ENCODE peak calls at places on chromosomes 3 and 15, in four cellular contexts. A, M, B and E are unnamed samples.

GRCh38 chr15:32677238-32677750 is 35.8 kb downstream of the SCG5 start:
- DNase-seq in A (no peak), M (peak), B (no peak), E (no peak)

GRCh38 chr3:167941234-167941995 is 154.3 kb downstream of the GOLIM4 start:
- DNase-seq in A (peak), M (no peak), B (peak), E (no peak)

GRCh38 chr3:45127130-45127822 is 18.9 kb downstream of the CDCP1 start:
- DNase-seq in A (no peak), M (no peak), B (no peak), E (no peak)

GRCh38 chr3:78737988-78738387 is 1029.8 kb downstream of the ROBO1 start:
- DNase-seq in A (peak), M (no peak), B (no peak), E (no peak)

GRCh38 chr3:194985031-194985578 is 285.9 kb downstream of the XXYLT1 start:
- DNase-seq in A (peak), M (peak), B (peak), E (no peak)

GRCh38 chr3:18225709-18226108 is 199.4 kb downstream of the SATB1 start:
- DNase-seq in A (no peak), M (no peak), B (no peak), E (no peak)

GRCh38 chr3:172846706-172847105 is 96.2 kb downstream of the ECT2 start:
- DNase-seq in A (no peak), M (no peak), B (no peak), E (no peak)

GRCh38 chr3:57758686-57759085 is 2.6 kb downstream of the SLMAP start:
- DNase-seq in A (no peak), M (no peak), B (no peak), E (no peak)

GRCh38 chr3:190073264-190073663 is 47.4 kb downstream of the P3H2 start:
- DNase-seq in A (no peak), M (no peak), B (no peak), E (no peak)

GRCh38 chr3:39657775-39658174 is 151.6 kb upstream of the MYRIP start:
- DNase-seq in A (no peak), M (no peak), B (no peak), E (no peak)

GRCh38 chr3:159882784-159883779 is 105.6 kb upstream of the IL12A start:
- DNase-seq in A (no peak), M (no peak), B (peak), E (no peak)

GRCh38 chr15:80031841-80032240 is 27.6 kb upstream of the ZFAND6 start:
- DNase-seq in A (peak), M (no peak), B (no peak), E (no peak)

GRCh38 chr15:27790270-27790669 is 308.8 kb downstream of the OCA2 start:
- DNase-seq in A (no peak), M (no peak), B (no peak), E (no peak)

GRCh38 chr3:188350956-188351355 is 197.0 kb downstream of the LPP start:
- DNase-seq in A (no peak), M (no peak), B (no peak), E (no peak)

GRCh38 chr15:42107483-42107882 is 13.1 kb upstream of the PLA2G4D start:
- DNase-seq in A (no peak), M (no peak), B (no peak), E (no peak)

GRCh38 chr3:9976736-9977709 is 9.6 kb downstream of the EMC3 start:
- DNase-seq in A (peak), M (peak), B (peak), E (no peak)

GRCh38 chr3:72336821-72337479 is 511.3 kb downstream of the SHQ1 start:
- DNase-seq in A (peak), M (no peak), B (peak), E (no peak)

GRCh38 chr3:88991496-88991895 is 115.9 kb upstream of the EPHA3 start:
- DNase-seq in A (no peak), M (no peak), B (no peak), E (no peak)

GRCh38 chr15:31175484-31175883 is 74.0 kb upstream of the TRPM1 start:
- DNase-seq in A (no peak), M (no peak), B (no peak), E (peak)

GRCh38 chr15:31173790-31174450 is 72.4 kb upstream of the TRPM1 start:
- DNase-seq in A (no peak), M (no peak), B (no peak), E (peak)

GRCh38 chr15:31177936-31178335 is 76.4 kb upstream of the TRPM1 start:
- DNase-seq in A (no peak), M (no peak), B (no peak), E (no peak)

GRCh38 chr15:31178705-31179104 is 77.2 kb upstream of the TRPM1 start:
- DNase-seq in A (no peak), M (no peak), B (no peak), E (no peak)

GRCh38 chr15:31179683-31180082 is 78.2 kb upstream of the TRPM1 start:
- DNase-seq in A (no peak), M (no peak), B (no peak), E (no peak)
- TF ChIP-seq CTCF in A (no peak), M (no peak), B (peak), E (no peak)

GRCh38 chr15:78149068-78149804 is at the start of gene IDH3A:
- DNase-seq in A (peak), M (peak), B (peak), E (peak)
- TF ChIP-seq CTCF in A (no peak), M (no peak), B (no peak), E (no peak)

DNA sequence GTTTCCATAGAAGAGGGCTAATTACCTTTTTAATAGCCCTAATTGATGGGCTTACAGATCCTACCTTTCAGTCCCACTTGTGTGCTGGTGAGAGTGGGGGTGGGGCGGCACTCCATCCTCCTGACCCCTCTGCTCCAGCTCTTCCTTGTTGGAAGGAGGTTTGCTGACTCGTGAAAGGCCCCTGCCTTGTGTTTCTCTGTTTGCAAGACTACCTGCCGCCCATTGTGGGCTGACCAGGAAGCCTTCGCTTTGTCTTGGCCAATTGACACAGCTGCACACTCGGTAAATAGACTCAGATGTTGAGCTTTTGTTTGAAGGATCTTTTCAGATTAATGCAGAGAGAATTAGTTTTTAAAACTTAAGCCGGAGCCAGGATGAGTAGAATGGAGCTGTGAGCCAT is 197.3 kb upstream of the HES1 start:
- DNase-seq in A (no peak), M (no peak), B (no peak), E (no peak)
- TF ChIP-seq CTCF in A (no peak), M (no peak), B (no peak), E (no peak)

DNA sequence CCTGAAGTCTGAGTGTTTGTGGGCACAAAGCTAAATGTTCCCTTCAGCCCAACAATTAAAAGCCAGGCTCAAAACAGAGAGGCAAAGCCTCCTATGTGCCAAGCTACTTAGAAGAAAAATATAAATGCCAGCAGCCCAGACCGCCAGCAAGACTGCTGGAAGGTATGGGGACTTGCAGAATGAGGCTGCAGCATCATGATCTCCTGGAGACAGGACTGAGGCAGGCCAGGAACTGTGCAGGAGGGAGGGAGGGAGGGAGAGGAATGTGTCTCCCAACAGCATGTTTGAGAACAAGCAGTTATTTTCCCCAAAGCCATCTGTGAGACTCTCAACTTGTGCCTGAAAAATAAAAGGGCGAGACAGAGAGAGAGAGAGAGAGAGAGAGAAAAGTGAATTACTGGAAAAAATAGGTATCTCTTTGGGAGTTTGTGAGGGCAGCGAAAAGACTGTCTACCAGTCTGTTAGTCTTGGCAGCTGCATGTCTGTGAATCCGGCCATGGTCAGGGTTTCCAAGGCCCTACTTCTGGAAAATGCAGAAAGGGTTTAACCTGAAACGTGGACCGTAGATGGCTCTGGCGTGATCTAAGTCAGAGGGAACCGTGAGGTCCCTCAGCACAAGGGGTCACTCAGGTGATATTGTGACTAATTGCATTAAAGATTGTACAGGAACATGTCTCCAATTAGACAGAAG is 139.7 kb upstream of the COL8A1 start:
- DNase-seq in A (no peak), M (no peak), B (peak), E (no peak)
- TF ChIP-seq CTCF in A (no peak), M (no peak), B (peak), E (no peak)

DNA sequence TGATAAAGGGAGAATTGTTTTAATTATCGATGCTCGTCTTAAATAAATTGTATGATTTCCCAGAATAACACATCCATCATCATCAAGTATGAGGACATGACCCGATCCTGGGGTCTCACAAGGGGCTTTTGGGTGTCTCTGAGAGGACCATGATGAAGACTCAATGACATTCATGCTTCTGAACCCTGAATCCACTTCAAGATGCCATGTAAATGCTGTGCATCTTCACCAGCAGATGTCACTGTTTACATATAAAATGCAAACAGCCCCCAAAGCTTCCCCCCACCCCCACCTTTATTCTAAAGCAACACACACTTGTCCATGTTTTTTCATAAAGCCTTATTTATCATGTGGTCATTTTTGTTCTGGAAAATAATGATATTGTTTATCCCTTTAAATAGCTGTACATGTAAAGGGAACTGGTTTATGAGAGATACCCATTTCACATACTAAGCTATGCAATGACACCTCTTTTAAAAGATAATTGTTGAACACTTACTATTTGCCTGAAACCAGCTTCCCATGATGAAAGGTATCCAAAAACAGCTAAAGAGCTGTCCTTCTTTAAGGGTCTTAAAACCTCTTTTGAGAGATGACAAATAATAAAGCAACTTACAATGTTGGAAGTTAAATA is 69.7 kb upstream of the UBE3A start:
- DNase-seq in A (no peak), M (peak), B (peak), E (peak)
- TF ChIP-seq CTCF in A (peak), M (peak), B (peak), E (peak)

DNA sequence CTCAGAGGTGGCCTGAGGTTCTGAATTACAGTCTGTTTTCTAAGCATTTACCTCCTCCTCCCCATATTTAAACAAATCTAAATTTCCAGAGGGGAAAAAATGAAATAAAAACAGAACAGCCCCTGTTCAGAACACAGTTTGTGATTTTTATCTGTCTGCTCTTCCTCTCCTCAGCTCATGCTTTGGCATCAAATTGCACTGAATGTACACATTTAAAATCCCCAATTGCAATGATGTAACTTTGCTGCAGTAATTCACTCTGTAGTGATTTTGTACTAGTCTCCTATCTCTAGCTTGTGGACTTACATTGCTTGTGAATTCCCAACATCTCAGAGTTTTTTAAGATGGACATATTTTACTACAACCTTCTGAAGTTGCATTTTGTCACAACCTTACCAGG is 81.7 kb upstream of the ROBO2 start:
- DNase-seq in A (no peak), M (no peak), B (no peak), E (no peak)
- TF ChIP-seq CTCF in A (no peak), M (no peak), B (no peak), E (no peak)

GRCh38 chr3:152797751-152798432 is 37.0 kb upstream of the P2RY1 start:
- DNase-seq in A (no peak), M (no peak), B (no peak), E (no peak)

GRCh38 chr3:152790988-152791387 is 43.9 kb upstream of the P2RY1 start:
- DNase-seq in A (no peak), M (no peak), B (no peak), E (no peak)

GRCh38 chr3:152793969-152794368 is 41.0 kb upstream of the P2RY1 start:
- DNase-seq in A (no peak), M (no peak), B (no peak), E (no peak)
- TF ChIP-seq CTCF in A (no peak), M (no peak), B (no peak), E (no peak)

DNA sequence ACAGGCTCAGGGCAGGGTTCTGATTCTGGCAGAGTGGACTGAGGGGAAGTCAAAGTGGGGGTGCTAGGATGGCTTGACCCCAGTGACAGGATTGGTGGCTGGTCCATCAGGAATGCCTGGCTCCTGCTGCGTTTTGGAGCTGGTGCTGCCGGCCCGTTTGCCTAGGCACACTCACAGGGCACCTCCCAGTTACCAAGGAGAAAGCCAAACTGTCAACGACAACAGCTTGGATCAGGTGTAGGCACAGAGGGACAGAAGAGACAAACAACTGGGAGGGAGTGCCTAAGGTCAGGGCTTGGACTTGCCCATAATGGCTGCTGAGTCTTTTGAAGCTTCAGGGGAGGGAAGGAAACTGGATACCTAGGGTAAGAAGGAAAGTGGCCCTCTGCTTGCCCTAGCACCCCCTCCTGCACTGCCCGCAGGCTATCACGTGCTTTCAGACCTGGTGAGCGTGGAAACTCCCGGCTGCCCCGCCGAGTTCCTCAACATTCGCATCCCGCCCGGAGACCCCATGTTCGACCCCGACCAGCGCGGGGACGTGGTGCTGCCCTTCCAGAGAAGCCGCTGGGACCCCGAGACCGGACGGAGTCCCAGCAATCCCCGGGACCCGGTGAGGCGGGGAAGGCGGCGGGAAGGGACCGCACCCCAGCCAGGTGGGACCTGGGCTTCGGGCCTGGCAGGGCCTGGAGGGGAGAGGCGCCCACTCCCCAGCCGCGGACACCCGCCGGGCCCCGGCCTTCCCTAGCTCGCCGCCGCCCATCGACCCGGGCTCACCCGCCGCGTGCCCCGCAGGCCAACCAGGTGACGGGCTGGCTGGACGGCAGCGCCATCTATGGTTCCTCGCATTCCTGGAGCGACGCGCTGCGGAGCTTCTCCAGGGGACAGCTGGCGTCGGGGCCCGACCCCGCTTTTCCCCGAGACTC is 5.1 kb downstream of the DUOX1 start:
- DNase-seq in A (no peak), M (no peak), B (no peak), E (no peak)
- TF ChIP-seq CTCF in A (no peak), M (no peak), B (peak), E (peak)

DNA sequence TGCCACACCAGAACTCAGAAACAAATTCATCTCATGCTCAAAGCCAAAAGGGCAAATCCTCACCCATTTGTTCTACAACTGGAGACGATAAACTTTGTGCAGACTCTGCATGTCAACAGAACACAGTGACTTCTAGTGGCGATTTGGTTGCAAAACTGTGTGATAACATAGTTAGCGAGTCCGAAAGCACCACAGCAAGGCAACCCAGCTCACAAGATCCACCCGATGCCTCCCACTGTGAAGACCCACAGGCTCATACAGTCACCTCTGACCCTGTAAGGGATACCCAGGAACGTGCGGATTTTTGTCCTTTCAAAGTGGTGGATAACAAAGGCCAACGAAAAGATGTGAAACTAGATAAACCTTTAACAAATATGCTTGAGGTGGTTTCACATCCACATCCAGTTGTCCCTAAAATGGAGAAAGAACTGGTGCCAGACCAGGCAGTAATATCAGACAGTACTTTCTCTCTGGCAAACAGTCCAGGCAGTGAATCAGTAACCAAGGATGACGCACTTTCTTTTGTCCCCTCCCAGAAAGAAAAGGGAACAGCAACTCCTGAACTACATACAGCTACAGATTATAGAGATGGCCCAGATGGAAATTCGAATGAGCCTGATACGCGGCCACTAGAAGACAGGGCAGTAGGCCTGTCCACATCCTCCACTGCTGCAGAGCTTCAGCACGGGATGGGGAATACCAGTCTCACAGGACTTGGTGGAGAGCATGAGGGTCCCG is 199.7 kb downstream of the AKAP13 start:
- DNase-seq in A (peak), M (no peak), B (no peak), E (no peak)
- TF ChIP-seq CTCF in A (no peak), M (no peak), B (no peak), E (no peak)

DNA sequence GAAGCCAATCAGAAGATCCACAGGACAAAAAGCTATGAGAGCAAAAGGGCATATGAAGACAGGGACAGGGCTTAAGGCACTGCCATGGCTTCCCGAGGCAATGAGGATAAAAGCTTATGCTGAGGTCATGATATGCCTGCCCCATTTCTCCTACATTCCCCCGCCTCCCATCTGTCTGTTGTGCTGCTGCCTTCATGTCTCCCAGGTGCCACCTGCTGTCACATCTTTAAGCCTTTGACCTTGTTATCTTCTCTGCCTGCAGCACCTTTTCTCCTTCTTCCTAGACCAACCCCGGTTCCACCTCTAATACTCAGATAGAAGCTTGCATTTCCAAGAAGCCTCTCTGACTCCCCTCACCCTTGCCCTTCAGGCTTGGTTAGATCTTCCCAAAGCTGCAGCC is 213.8 kb downstream of the ARRDC4 start:
- DNase-seq in A (no peak), M (no peak), B (no peak), E (no peak)
- TF ChIP-seq CTCF in A (no peak), M (peak), B (no peak), E (no peak)